ENCODE peak calls at places on chromosome 1, in six cellular contexts. One of them, this sample, is unnamed.

GRCh38 chr1:62076286-62076685 is 118.4 kb upstream of the L1TD1 start:
- DNase-seq in psoas muscle: no peak
- DNase-seq in AG09319: no peak
- DNase-seq in activated B cell treated with CpG ODN at 0.5 μM for 24 hours: no peak
- DNase-seq in GM10248: no peak
- DNase-seq in RWPE2: no peak
- DNase-seq in this sample: no peak

GRCh38 chr1:47487826-47488450 is 50.1 kb downstream of the FOXD2 start:
- DNase-seq in psoas muscle: no peak
- DNase-seq in AG09319: no peak
- DNase-seq in activated B cell treated with CpG ODN at 0.5 μM for 24 hours: no peak
- DNase-seq in GM10248: no peak
- DNase-seq in RWPE2: no peak
- DNase-seq in this sample: no peak

GRCh38 chr1:32933742-32934322 is 30.8 kb downstream of the RNF19B start:
- DNase-seq in psoas muscle: no peak
- DNase-seq in AG09319: no peak
- DNase-seq in activated B cell treated with CpG ODN at 0.5 μM for 24 hours: no peak
- DNase-seq in GM10248: no peak
- DNase-seq in RWPE2: no peak
- DNase-seq in this sample: no peak

GRCh38 chr1:226692868-226693267 is 46.2 kb downstream of the ITPKB start:
- DNase-seq in psoas muscle: no peak
- DNase-seq in AG09319: no peak
- DNase-seq in activated B cell treated with CpG ODN at 0.5 μM for 24 hours: no peak
- DNase-seq in GM10248: no peak
- DNase-seq in RWPE2: no peak
- DNase-seq in this sample: peak; percentile 10

GRCh38 chr1:156608036-156608674 is 6.9 kb upstream of the GPATCH4 start:
- DNase-seq in psoas muscle: no peak
- DNase-seq in AG09319: peak; percentile 43
- DNase-seq in activated B cell treated with CpG ODN at 0.5 μM for 24 hours: no peak
- DNase-seq in GM10248: peak; percentile 70
- DNase-seq in RWPE2: no peak
- DNase-seq in this sample: peak; percentile 36

GRCh38 chr1:169340882-169341281 is 26.7 kb downstream of the NME7 start:
- DNase-seq in psoas muscle: no peak
- DNase-seq in AG09319: no peak
- DNase-seq in activated B cell treated with CpG ODN at 0.5 μM for 24 hours: no peak
- DNase-seq in GM10248: no peak
- DNase-seq in RWPE2: no peak
- DNase-seq in this sample: no peak

GRCh38 chr1:2255420-2256369 is 27.6 kb downstream of the SKI start:
- DNase-seq in psoas muscle: peak; percentile 16
- DNase-seq in AG09319: no peak
- DNase-seq in activated B cell treated with CpG ODN at 0.5 μM for 24 hours: peak; percentile 45
- DNase-seq in GM10248: no peak
- DNase-seq in RWPE2: no peak
- DNase-seq in this sample: peak; percentile 79

GRCh38 chr1:1024421-1025415 is 4.8 kb downstream of the AGRN start:
- DNase-seq in psoas muscle: no peak
- DNase-seq in AG09319: no peak
- DNase-seq in activated B cell treated with CpG ODN at 0.5 μM for 24 hours: no peak
- DNase-seq in GM10248: no peak
- DNase-seq in RWPE2: peak; percentile 93
- DNase-seq in this sample: no peak

GRCh38 chr1:153277852-153278251 is 18.4 kb downstream of the LORICRIN start:
- DNase-seq in psoas muscle: no peak
- DNase-seq in AG09319: no peak
- DNase-seq in activated B cell treated with CpG ODN at 0.5 μM for 24 hours: peak; percentile 40
- DNase-seq in GM10248: peak; percentile 62
- DNase-seq in RWPE2: no peak
- DNase-seq in this sample: no peak

GRCh38 chr1:20124451-20125057 is 5.2 kb upstream of the PLA2G2D start:
- DNase-seq in psoas muscle: no peak
- DNase-seq in AG09319: peak; percentile 4
- DNase-seq in activated B cell treated with CpG ODN at 0.5 μM for 24 hours: no peak
- DNase-seq in GM10248: no peak
- DNase-seq in RWPE2: no peak
- DNase-seq in this sample: no peak

GRCh38 chr1:74508449-74508848 is 4.0 kb downstream of the LRRC53 start:
- DNase-seq in psoas muscle: no peak
- DNase-seq in AG09319: no peak
- DNase-seq in activated B cell treated with CpG ODN at 0.5 μM for 24 hours: no peak
- DNase-seq in GM10248: no peak
- DNase-seq in RWPE2: no peak
- DNase-seq in this sample: no peak

GRCh38 chr1:163170975-163171676 is 31.6 kb downstream of the RGS5 start:
- DNase-seq in psoas muscle: no peak
- DNase-seq in AG09319: no peak
- DNase-seq in activated B cell treated with CpG ODN at 0.5 μM for 24 hours: no peak
- DNase-seq in GM10248: no peak
- DNase-seq in RWPE2: no peak
- DNase-seq in this sample: no peak
- TF ChIP-seq CTCF in psoas muscle: peak; percentile 18
- TF ChIP-seq CTCF in AG09319: peak; percentile 49
- TF ChIP-seq CTCF in activated B cell treated with CpG ODN at 0.5 μM for 24 hours: no peak
- TF ChIP-seq CTCF in GM10248: peak; percentile 11
- TF ChIP-seq CTCF in RWPE2: peak; percentile 65
- TF ChIP-seq CTCF in this sample: no peak

GRCh38 chr1:25590096-25590824 is 26.3 kb upstream of the MAN1C1 start:
- DNase-seq in psoas muscle: peak; percentile 47
- DNase-seq in AG09319: no peak
- DNase-seq in activated B cell treated with CpG ODN at 0.5 μM for 24 hours: no peak
- DNase-seq in GM10248: no peak
- DNase-seq in RWPE2: no peak
- DNase-seq in this sample: no peak
- TF ChIP-seq CTCF in psoas muscle: no peak
- TF ChIP-seq CTCF in AG09319: peak; percentile 17
- TF ChIP-seq CTCF in activated B cell treated with CpG ODN at 0.5 μM for 24 hours: no peak
- TF ChIP-seq CTCF in GM10248: no peak
- TF ChIP-seq CTCF in RWPE2: no peak
- TF ChIP-seq CTCF in this sample: no peak

DNA sequence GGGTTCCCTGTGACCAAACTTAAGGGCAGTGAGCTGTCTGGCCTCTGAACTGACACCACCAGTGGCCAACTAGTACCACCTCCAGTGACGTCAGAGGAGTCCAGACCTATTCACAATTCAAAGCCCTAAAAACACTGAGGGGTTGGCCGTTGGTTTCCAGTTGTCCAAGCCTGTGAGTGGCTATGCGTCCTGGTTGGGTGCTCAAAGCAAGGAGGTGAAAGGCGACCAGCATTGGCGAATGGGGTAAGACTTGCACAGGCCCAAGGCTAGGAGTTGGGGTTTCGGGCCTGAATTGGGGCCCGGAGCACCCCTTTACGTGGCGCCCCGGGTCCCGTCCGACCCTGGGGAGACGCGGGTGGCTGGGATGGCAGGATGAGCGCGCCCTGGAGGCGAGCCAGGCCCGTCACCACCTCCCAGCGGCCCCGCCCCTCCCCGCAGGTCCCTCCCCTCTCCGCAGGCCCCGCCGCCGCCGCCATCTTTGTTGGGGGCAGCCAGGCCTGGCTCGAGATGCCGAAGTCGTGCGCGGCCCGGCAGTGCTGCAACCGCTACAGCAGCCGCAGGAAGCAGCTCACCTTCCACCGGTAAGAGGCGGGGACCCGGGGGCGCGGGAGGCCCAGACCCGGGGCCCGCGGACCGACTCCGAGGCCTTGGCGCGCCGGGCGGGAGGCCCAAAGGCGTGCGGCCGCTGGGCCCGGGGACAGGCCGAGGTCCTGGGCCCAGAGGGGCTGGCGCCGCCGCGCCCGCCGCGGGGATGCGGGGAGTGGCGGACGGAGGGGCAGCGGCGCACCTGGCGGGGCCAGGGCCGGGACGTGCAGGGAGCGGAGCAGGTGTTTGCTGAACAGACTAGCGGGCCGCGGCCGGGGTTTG is at the start of gene THAP3:
- DNase-seq in psoas muscle: peak; percentile 90
- DNase-seq in AG09319: no peak
- DNase-seq in activated B cell treated with CpG ODN at 0.5 μM for 24 hours: peak; percentile 83
- DNase-seq in GM10248: peak; percentile 94
- DNase-seq in RWPE2: peak; percentile 89
- DNase-seq in this sample: peak; percentile 82
- TF ChIP-seq CTCF in psoas muscle: no peak
- TF ChIP-seq CTCF in AG09319: no peak
- TF ChIP-seq CTCF in activated B cell treated with CpG ODN at 0.5 μM for 24 hours: no peak
- TF ChIP-seq CTCF in GM10248: peak; percentile 29
- TF ChIP-seq CTCF in RWPE2: peak; percentile 19
- TF ChIP-seq CTCF in this sample: peak; percentile 41

GRCh38 chr1:158939180-158939579 is 7.8 kb downstream of the PYHIN1 start:
- DNase-seq in psoas muscle: no peak
- DNase-seq in AG09319: no peak
- DNase-seq in activated B cell treated with CpG ODN at 0.5 μM for 24 hours: no peak
- DNase-seq in GM10248: no peak
- DNase-seq in RWPE2: no peak
- DNase-seq in this sample: no peak

GRCh38 chr1:158943059-158943458 is 11.7 kb downstream of the PYHIN1 start:
- DNase-seq in psoas muscle: no peak
- DNase-seq in AG09319: no peak
- DNase-seq in activated B cell treated with CpG ODN at 0.5 μM for 24 hours: no peak
- DNase-seq in GM10248: no peak
- DNase-seq in RWPE2: no peak
- DNase-seq in this sample: no peak

GRCh38 chr1:158942490-158942889 is 11.1 kb downstream of the PYHIN1 start:
- DNase-seq in psoas muscle: no peak
- DNase-seq in AG09319: no peak
- DNase-seq in activated B cell treated with CpG ODN at 0.5 μM for 24 hours: no peak
- DNase-seq in GM10248: no peak
- DNase-seq in RWPE2: no peak
- DNase-seq in this sample: no peak

GRCh38 chr1:158941317-158941716 is 10.0 kb downstream of the PYHIN1 start:
- DNase-seq in psoas muscle: no peak
- DNase-seq in AG09319: no peak
- DNase-seq in activated B cell treated with CpG ODN at 0.5 μM for 24 hours: no peak
- DNase-seq in GM10248: no peak
- DNase-seq in RWPE2: no peak
- DNase-seq in this sample: no peak

DNA sequence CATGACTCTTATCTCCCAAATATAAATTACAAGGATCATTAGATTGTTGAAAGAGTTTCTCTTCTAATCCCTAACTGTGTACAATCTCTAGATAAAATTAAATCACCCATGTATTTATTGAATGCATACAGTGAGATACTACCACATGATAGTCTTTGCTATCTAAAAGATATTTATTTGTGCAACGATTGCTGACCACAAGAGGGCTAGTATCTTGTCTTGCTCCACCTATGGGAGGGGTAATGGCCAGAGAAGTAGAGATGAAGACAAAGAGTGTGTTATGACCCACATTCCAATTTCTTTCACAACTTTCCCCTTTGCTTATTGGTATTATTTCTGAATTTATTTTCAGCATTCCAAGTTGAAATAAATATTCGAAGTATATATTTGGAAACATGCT is 13.7 kb downstream of the PYHIN1 start:
- DNase-seq in psoas muscle: no peak
- DNase-seq in AG09319: no peak
- DNase-seq in activated B cell treated with CpG ODN at 0.5 μM for 24 hours: no peak
- DNase-seq in GM10248: no peak
- DNase-seq in RWPE2: no peak
- DNase-seq in this sample: no peak
- TF ChIP-seq CTCF in psoas muscle: no peak
- TF ChIP-seq CTCF in AG09319: no peak
- TF ChIP-seq CTCF in activated B cell treated with CpG ODN at 0.5 μM for 24 hours: no peak
- TF ChIP-seq CTCF in GM10248: no peak
- TF ChIP-seq CTCF in RWPE2: no peak
- TF ChIP-seq CTCF in this sample: no peak

GRCh38 chr1:38014171-38014570 is 1.6 kb downstream of the UTP11 start:
- DNase-seq in psoas muscle: no peak
- DNase-seq in AG09319: no peak
- DNase-seq in activated B cell treated with CpG ODN at 0.5 μM for 24 hours: no peak
- DNase-seq in GM10248: no peak
- DNase-seq in RWPE2: no peak
- DNase-seq in this sample: no peak
- TF ChIP-seq CTCF in psoas muscle: no peak
- TF ChIP-seq CTCF in AG09319: no peak
- TF ChIP-seq CTCF in activated B cell treated with CpG ODN at 0.5 μM for 24 hours: no peak
- TF ChIP-seq CTCF in GM10248: no peak
- TF ChIP-seq CTCF in RWPE2: no peak
- TF ChIP-seq CTCF in this sample: no peak

GRCh38 chr1:34606504-34606903 is 148.3 kb upstream of the GJB5 start:
- DNase-seq in psoas muscle: no peak
- DNase-seq in AG09319: no peak
- DNase-seq in activated B cell treated with CpG ODN at 0.5 μM for 24 hours: no peak
- DNase-seq in GM10248: no peak
- DNase-seq in RWPE2: no peak
- DNase-seq in this sample: no peak
- TF ChIP-seq CTCF in psoas muscle: no peak
- TF ChIP-seq CTCF in AG09319: no peak
- TF ChIP-seq CTCF in activated B cell treated with CpG ODN at 0.5 μM for 24 hours: no peak
- TF ChIP-seq CTCF in GM10248: no peak
- TF ChIP-seq CTCF in RWPE2: no peak
- TF ChIP-seq CTCF in this sample: no peak

GRCh38 chr1:113669988-113670387 is 89.3 kb downstream of the PHTF1 start:
- DNase-seq in psoas muscle: no peak
- DNase-seq in AG09319: no peak
- DNase-seq in activated B cell treated with CpG ODN at 0.5 μM for 24 hours: no peak
- DNase-seq in GM10248: no peak
- DNase-seq in RWPE2: no peak
- DNase-seq in this sample: no peak
- TF ChIP-seq CTCF in psoas muscle: no peak
- TF ChIP-seq CTCF in AG09319: no peak
- TF ChIP-seq CTCF in activated B cell treated with CpG ODN at 0.5 μM for 24 hours: no peak
- TF ChIP-seq CTCF in GM10248: no peak
- TF ChIP-seq CTCF in RWPE2: no peak
- TF ChIP-seq CTCF in this sample: no peak

DNA sequence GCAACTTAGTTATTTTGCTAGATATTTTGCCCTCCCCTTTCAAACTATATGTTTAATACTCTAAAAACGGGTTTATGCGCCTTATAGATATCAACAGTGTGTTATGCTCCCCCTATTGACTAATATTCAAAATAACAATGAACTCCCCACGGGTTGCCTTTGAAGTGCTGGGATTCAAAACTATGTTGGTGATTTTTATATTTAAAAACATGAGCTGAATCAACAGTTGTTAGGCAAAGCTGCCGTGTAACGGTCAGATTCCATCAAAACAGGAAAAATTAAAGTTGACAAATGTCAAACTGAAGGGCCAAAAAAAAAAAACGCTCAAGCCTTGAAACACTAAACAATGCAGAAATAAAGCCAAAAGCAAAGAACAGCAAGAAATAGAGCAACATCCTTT is 2.5 kb downstream of the TGFBR3 start:
- DNase-seq in psoas muscle: no peak
- DNase-seq in AG09319: no peak
- DNase-seq in activated B cell treated with CpG ODN at 0.5 μM for 24 hours: no peak
- DNase-seq in GM10248: peak; percentile 48
- DNase-seq in RWPE2: no peak
- DNase-seq in this sample: no peak
- TF ChIP-seq CTCF in psoas muscle: peak; percentile 38
- TF ChIP-seq CTCF in AG09319: peak; percentile 49
- TF ChIP-seq CTCF in activated B cell treated with CpG ODN at 0.5 μM for 24 hours: no peak
- TF ChIP-seq CTCF in GM10248: peak; percentile 45
- TF ChIP-seq CTCF in RWPE2: peak; percentile 80
- TF ChIP-seq CTCF in this sample: peak; percentile 64

This sample was measured in natural killer cell.